ENCODE peak calls at places on chromosomes 6 and 20, in six cellular contexts. W is neuronal stem cell, L is H1, C is mesenchymal stem cell, O is IMR-90, E is trophoblast cell. N is an unnamed sample.

GRCh38 chr20:54650201-54650722 is 174.9 kb downstream of the DOK5 start:
- DNase-seq in W (no peak), L (no peak), C (no peak), O (peak; percentile 43), E (no peak), N (no peak)

GRCh38 chr20:9021699-9022098 is 47.2 kb upstream of the PLCB4 start:
- DNase-seq in W (no peak), L (peak; percentile 43), C (no peak), O (peak; percentile 16), E (no peak), N (peak; percentile 58)

GRCh38 chr6:145704153-145704781 is 31.1 kb downstream of the EPM2A start:
- DNase-seq in W (no peak), L (no peak), C (peak; percentile 20), O (peak; percentile 38), E (peak; percentile 40), N (no peak)

GRCh38 chr20:49676581-49677291 is 36.9 kb downstream of the B4GALT5 start:
- DNase-seq in W (no peak), L (no peak), C (peak; percentile 61), O (peak; percentile 71), E (peak; percentile 60), N (no peak)

GRCh38 chr6:157966990-157967389 is 14.7 kb upstream of the SYNJ2 start:
- DNase-seq in W (no peak), L (no peak), C (no peak), O (no peak), E (no peak), N (no peak)

GRCh38 chr20:34269996-34270627 is 28.9 kb downstream of the ASIP start:
- DNase-seq in W (no peak), L (no peak), C (no peak), O (no peak), E (no peak), N (no peak)

GRCh38 chr20:56629464-56630085 is 469 bp downstream of the TFAP2C start:
- DNase-seq in W (no peak), L (no peak), C (no peak), O (no peak), E (no peak), N (no peak)

GRCh38 chr6:90369024-90369519 is 72.4 kb upstream of the BACH2 start:
- DNase-seq in W (peak; percentile 56), L (peak; percentile 27), C (peak; percentile 100), O (peak; percentile 100), E (peak; percentile 99), N (peak; percentile 68)

GRCh38 chr20:48260370-48260769 is 475.1 kb upstream of the SULF2 start:
- DNase-seq in W (no peak), L (no peak), C (no peak), O (no peak), E (no peak), N (no peak)

GRCh38 chr6:149429427-149430360 is 29.6 kb downstream of the SUMO4 start:
- DNase-seq in W (no peak), L (no peak), C (no peak), O (no peak), E (no peak), N (no peak)

GRCh38 chr6:47169785-47170685 is 127.9 kb upstream of the ADGRF1 start:
- DNase-seq in W (no peak), L (no peak), C (peak; percentile 57), O (peak; percentile 47), E (peak; percentile 91), N (no peak)

GRCh38 chr6:82877213-82878195 is 188.1 kb downstream of the UBE3D start:
- DNase-seq in W (no peak), L (no peak), C (no peak), O (no peak), E (no peak), N (no peak)

GRCh38 chr6:31850765-31851484 is 11.7 kb downstream of the NEU1 start:
- DNase-seq in W (no peak), L (no peak), C (no peak), O (no peak), E (no peak), N (no peak)

GRCh38 chr20:37179671-37180524 is 550 bp upstream of the MROH8 start:
- DNase-seq in W (no peak), L (no peak), C (peak; percentile 70), O (peak; percentile 85), E (peak; percentile 56), N (no peak)

GRCh38 chr6:158068893-158069799 is 87.5 kb downstream of the SYNJ2 start:
- DNase-seq in W (no peak), L (no peak), C (peak; percentile 25), O (peak; percentile 58), E (no peak), N (no peak)

DNA sequence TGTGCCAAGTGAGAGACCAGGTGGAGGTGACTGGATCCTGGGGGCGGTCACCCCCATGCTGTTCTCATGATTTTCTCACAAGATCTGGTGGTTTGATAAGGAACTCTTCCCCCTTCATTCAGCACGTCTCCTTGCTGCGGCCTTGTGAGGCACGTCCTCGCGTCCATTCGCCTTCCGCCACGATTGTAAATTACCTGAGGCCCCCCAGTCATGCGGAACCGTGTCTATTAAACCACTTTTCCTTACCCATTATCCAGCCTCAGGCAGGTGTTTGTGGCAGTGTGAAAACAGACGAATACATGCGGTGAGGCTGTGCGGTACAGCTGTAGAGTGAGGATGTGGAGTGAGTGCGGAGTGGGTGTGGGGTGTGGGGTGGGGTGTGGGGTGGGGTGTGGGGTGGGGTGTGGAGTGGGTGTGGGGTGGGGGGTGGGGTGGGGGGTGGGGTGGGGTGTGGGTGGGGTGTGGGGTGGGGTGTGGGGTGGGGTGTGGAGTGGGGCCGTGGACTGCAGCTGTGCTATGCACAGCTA is 12.1 kb upstream of the NTSR1 start:
- DNase-seq in W (no peak), L (no peak), C (no peak), O (no peak), E (no peak), N (no peak)
- H4K91ac ChIP-seq in W (no peak overlapping the region), L (no peak overlapping the region), C (no peak overlapping the region), O (no peak overlapping the region), E (no peak overlapping the region), N (no peak overlapping the region)

DNA sequence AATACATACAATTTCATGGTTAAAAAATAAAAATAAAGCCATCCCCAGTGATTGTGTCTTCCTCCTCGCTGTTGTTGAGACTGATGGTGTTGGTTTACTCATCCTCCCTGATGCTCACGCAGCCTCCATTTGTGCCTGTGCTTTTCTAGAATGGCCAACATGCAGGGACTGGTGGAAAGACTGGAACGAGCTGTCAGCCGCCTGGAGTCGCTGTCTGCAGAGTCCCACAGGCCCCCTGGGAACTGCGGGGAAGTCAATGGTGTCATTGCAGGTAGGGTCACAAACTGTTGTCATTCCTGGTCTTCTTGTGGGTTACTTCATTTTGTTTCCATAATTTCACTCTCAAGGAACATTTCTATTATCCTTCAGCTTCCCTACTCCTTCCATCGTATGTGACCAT is 28.0 kb downstream of the CAP2 start:
- DNase-seq in W (no peak), L (no peak), C (no peak), O (no peak), E (no peak), N (no peak)
- H2BK5ac ChIP-seq in W (no peak overlapping the region), L (no peak overlapping the region), C (no peak overlapping the region), O (no peak overlapping the region), E (no peak overlapping the region), N (no peak overlapping the region)

GRCh38 chr6:18042536-18043145 is 55.2 kb upstream of the KIF13A start:
- DNase-seq in W (no peak), L (no peak), C (no peak), O (no peak), E (no peak), N (no peak)
- H3K27ac ChIP-seq in W (no peak overlapping the region), L (no peak overlapping the region), C (peak overlapping the region; percentile 43), O (peak overlapping the region; percentile 59), E (no peak overlapping the region), N (no peak overlapping the region)

DNA sequence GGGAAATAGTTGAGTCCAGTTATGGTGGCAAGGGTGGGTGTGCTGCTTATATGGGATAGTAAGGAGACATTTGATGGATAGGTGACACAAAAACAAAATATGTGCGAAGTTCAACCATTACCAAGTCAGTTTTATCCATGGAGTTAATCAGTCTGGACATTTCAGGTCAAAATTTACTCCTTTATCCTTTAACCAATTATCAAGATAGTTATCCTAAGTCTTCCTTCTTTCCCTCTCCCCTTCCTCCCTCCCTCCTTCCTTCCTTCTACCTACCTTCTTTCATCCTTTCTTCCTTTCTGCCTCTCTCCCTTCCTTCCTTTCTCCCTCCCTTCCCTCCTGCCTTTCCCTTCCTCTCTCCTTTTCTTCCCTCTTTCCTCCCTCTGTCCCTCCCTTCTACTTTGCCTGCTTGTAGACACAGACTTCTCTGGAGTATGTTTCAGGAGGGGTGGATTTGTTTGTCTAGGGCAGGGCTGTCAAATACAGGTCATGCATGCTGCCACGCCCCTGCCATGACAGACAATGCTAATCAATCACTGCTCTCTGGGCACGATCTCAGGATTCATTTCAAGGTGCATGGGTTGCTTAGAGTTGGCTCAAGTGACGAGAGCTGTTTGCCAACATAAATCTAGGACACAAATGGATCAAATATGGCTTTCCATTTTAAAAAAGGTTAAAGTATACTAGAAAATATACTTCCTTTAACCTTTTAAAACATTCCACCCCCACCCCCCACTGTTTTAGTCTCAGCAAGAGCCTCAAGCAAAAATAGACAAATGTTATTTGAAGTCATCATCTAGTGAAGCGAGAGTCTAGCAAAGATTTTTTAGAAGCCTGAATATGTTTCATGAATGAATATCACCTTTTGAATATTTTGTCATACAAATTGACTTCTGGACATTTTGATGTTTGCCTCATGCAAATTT is 281.6 kb upstream of the CITED2 start:
- DNase-seq in W (no peak), L (no peak), C (no peak), O (no peak), E (no peak), N (no peak)
- H4K91ac ChIP-seq in W (no peak overlapping the region), L (no peak overlapping the region), C (no peak overlapping the region), O (no peak overlapping the region), E (peak overlapping the region; percentile 55), N (no peak overlapping the region)

GRCh38 chr6:41406821-41407787 is 71.7 kb downstream of the NCR2 start:
- DNase-seq in W (no peak), L (no peak), C (no peak), O (no peak), E (no peak), N (peak; percentile 60)
- H2BK5ac ChIP-seq in W (peak overlapping the region; percentile 39), L (peak overlapping the region; percentile 68), C (no peak overlapping the region), O (no peak overlapping the region), E (no peak overlapping the region), N (no peak overlapping the region)